ENCODE peak calls at places on chromosomes 7 and 10, in five cellular contexts. One of them, this sample, is unnamed.
A peak's percentile ranks its signal among the peaks of the same experiment; 100 is the strongest.

GRCh38 chr10:98269435-98269912 is 1.5 kb upstream of the LOXL4 start:
- DNase-seq in uterus: peak; percentile 80
- DNase-seq in Panc1: no peak
- DNase-seq in mesothelial cell of epicardium: no peak
- DNase-seq in left ventricle myocardium inferior: peak; percentile 85
- DNase-seq in this sample: no peak

GRCh38 chr10:14740684-14741247 is 33.9 kb downstream of the FAM107B start:
- DNase-seq in uterus: no peak
- DNase-seq in mesothelial cell of epicardium: no peak
- DNase-seq in left ventricle myocardium inferior: no peak
- DNase-seq in Panc1: no peak
- DNase-seq in this sample: no peak

GRCh38 chr10:132774179-132774904 is 11.6 kb downstream of the NKX6-2 start:
- DNase-seq in uterus: no peak
- DNase-seq in left ventricle myocardium inferior: no peak
- DNase-seq in mesothelial cell of epicardium: no peak
- DNase-seq in Panc1: no peak
- DNase-seq in this sample: no peak

GRCh38 chr10:34188221-34188620 is 626.9 kb downstream of the PARD3 start:
- DNase-seq in left ventricle myocardium inferior: no peak
- DNase-seq in uterus: no peak
- DNase-seq in mesothelial cell of epicardium: no peak
- DNase-seq in Panc1: no peak
- DNase-seq in this sample: no peak

GRCh38 chr7:45647967-45648670 is 74.0 kb downstream of the ADCY1 start:
- DNase-seq in mesothelial cell of epicardium: no peak
- DNase-seq in uterus: no peak
- DNase-seq in left ventricle myocardium inferior: no peak
- DNase-seq in Panc1: no peak
- DNase-seq in this sample: no peak

GRCh38 chr10:18109471-18109870 is 30.8 kb upstream of the CACNB2 start:
- DNase-seq in mesothelial cell of epicardium: no peak
- DNase-seq in uterus: no peak
- DNase-seq in left ventricle myocardium inferior: no peak
- DNase-seq in Panc1: no peak
- DNase-seq in this sample: no peak

GRCh38 chr7:140983802-140984201 is 30.9 kb downstream of the MRPS33 start:
- DNase-seq in mesothelial cell of epicardium: no peak
- DNase-seq in left ventricle myocardium inferior: no peak
- DNase-seq in uterus: no peak
- DNase-seq in Panc1: no peak
- DNase-seq in this sample: no peak

GRCh38 chr7:102912742-102913141 is at the start of gene LRRC17:
- DNase-seq in uterus: peak; percentile 26
- DNase-seq in mesothelial cell of epicardium: peak; percentile 49
- DNase-seq in left ventricle myocardium inferior: no peak
- DNase-seq in Panc1: no peak
- DNase-seq in this sample: no peak

GRCh38 chr10:72035488-72035887 is 52.9 kb downstream of the SPOCK2 start:
- DNase-seq in mesothelial cell of epicardium: no peak
- DNase-seq in left ventricle myocardium inferior: no peak
- DNase-seq in Panc1: no peak
- DNase-seq in uterus: no peak
- DNase-seq in this sample: no peak

GRCh38 chr7:131735151-131735550 is 178.7 kb upstream of the PODXL start:
- DNase-seq in mesothelial cell of epicardium: no peak
- DNase-seq in left ventricle myocardium inferior: no peak
- DNase-seq in uterus: no peak
- DNase-seq in Panc1: no peak
- DNase-seq in this sample: no peak

GRCh38 chr10:91909178-91909677 is at the start of gene FGFBP3:
- DNase-seq in Panc1: no peak
- DNase-seq in uterus: peak; percentile 31
- DNase-seq in left ventricle myocardium inferior: no peak
- DNase-seq in mesothelial cell of epicardium: peak; percentile 73
- DNase-seq in this sample: no peak

GRCh38 chr10:16545126-16545736 is 23.6 kb upstream of the C1QL3 start:
- DNase-seq in uterus: no peak
- DNase-seq in Panc1: peak; percentile 22
- DNase-seq in mesothelial cell of epicardium: no peak
- DNase-seq in left ventricle myocardium inferior: no peak
- DNase-seq in this sample: no peak

GRCh38 chr7:98369726-98370125 is 31.2 kb downstream of the BAIAP2L1 start:
- DNase-seq in mesothelial cell of epicardium: no peak
- DNase-seq in Panc1: no peak
- DNase-seq in left ventricle myocardium inferior: no peak
- DNase-seq in uterus: no peak
- DNase-seq in this sample: no peak

GRCh38 chr10:86255405-86256251 is 111.0 kb downstream of the GRID1 start:
- DNase-seq in mesothelial cell of epicardium: peak; percentile 16
- DNase-seq in uterus: no peak
- DNase-seq in left ventricle myocardium inferior: no peak
- DNase-seq in Panc1: no peak
- DNase-seq in this sample: no peak

GRCh38 chr10:74103560-74104248 is 46.9 kb downstream of the AP3M1 start:
- DNase-seq in uterus: no peak
- DNase-seq in Panc1: no peak
- DNase-seq in mesothelial cell of epicardium: no peak
- DNase-seq in left ventricle myocardium inferior: no peak
- DNase-seq in this sample: no peak

GRCh38 chr10:88392222-88392621 is 190.9 kb downstream of the RNLS start:
- DNase-seq in Panc1: no peak
- DNase-seq in mesothelial cell of epicardium: no peak
- DNase-seq in uterus: no peak
- DNase-seq in left ventricle myocardium inferior: no peak
- DNase-seq in this sample: no peak

GRCh38 chr10:63825111-63825510 is 303.9 kb downstream of the REEP3 start:
- DNase-seq in Panc1: no peak
- DNase-seq in mesothelial cell of epicardium: no peak
- DNase-seq in uterus: no peak
- DNase-seq in left ventricle myocardium inferior: no peak
- DNase-seq in this sample: no peak

GRCh38 chr7:155984028-155984607 is 171.9 kb upstream of the SHH start:
- DNase-seq in left ventricle myocardium inferior: no peak
- DNase-seq in mesothelial cell of epicardium: no peak
- DNase-seq in uterus: no peak
- DNase-seq in Panc1: no peak
- DNase-seq in this sample: peak; percentile 36

DNA sequence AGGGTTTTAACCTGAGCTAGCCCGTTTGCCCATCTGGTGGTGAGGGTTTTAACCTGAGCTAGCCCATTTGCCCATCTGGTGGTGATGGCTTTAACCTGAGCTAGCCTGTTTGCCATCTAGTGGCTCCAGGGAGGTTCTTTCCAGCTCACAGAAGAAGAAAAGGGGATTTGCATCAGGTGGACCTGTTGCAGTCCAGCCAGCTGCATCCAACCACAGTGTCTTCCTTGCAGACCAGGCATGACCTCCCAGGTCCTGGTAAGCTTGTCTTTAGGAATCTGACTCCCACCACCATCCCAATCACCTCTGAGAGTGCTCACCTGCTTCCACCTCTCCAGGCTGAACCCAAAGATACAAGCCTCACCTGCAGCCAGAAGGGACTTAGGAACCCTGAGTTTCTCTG is 62.4 kb upstream of the EMX2 start:
- DNase-seq in mesothelial cell of epicardium: no peak
- DNase-seq in Panc1: no peak
- DNase-seq in left ventricle myocardium inferior: no peak
- DNase-seq in uterus: no peak
- DNase-seq in this sample: no peak
- TF ChIP-seq CTCF in mesothelial cell of epicardium: no peak
- TF ChIP-seq CTCF in Panc1: no peak
- TF ChIP-seq CTCF in left ventricle myocardium inferior: no peak
- TF ChIP-seq CTCF in uterus: no peak
- TF ChIP-seq CTCF in this sample: no peak

DNA sequence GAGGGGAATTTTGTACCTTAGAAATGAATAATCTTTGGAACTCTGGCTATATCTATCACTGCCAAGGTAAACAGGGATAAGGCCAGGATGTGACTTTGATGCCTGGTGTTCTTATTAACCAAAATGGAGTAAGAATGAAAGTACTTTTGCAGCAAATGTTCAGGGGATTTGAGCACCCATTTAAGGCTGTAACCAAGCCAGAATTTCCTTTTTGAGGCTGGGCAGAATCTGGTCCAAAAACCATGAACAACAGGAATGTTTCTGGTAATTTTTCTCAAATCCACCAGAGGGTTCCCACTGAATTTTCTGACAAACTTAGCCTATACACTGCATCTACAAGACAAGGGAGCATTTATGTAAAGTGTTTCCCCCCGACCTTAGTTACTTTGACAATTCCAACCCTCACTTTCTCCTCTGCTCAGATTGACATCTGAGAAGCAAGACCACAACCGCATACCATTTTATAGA is 120.6 kb downstream of the BAMBI start:
- DNase-seq in uterus: no peak
- DNase-seq in mesothelial cell of epicardium: no peak
- DNase-seq in Panc1: no peak
- DNase-seq in left ventricle myocardium inferior: no peak
- DNase-seq in this sample: no peak
- TF ChIP-seq CTCF in uterus: no peak
- TF ChIP-seq CTCF in mesothelial cell of epicardium: no peak
- TF ChIP-seq CTCF in Panc1: no peak
- TF ChIP-seq CTCF in left ventricle myocardium inferior: peak; percentile 9
- TF ChIP-seq CTCF in this sample: no peak

GRCh38 chr7:21251166-21251806 is 176.6 kb upstream of the SP4 start:
- DNase-seq in Panc1: no peak
- DNase-seq in mesothelial cell of epicardium: no peak
- DNase-seq in uterus: no peak
- DNase-seq in left ventricle myocardium inferior: no peak
- DNase-seq in this sample: no peak
- TF ChIP-seq CTCF in Panc1: no peak
- TF ChIP-seq CTCF in mesothelial cell of epicardium: no peak
- TF ChIP-seq CTCF in uterus: no peak
- TF ChIP-seq CTCF in left ventricle myocardium inferior: no peak
- TF ChIP-seq CTCF in this sample: no peak

GRCh38 chr7:76165973-76166403 is 35.7 kb upstream of the SRRM3 start:
- DNase-seq in mesothelial cell of epicardium: no peak
- DNase-seq in uterus: no peak
- DNase-seq in left ventricle myocardium inferior: no peak
- DNase-seq in Panc1: no peak
- DNase-seq in this sample: no peak

GRCh38 chr7:76165106-76165972 is 36.4 kb upstream of the SRRM3 start:
- DNase-seq in Panc1: no peak
- DNase-seq in uterus: no peak
- DNase-seq in left ventricle myocardium inferior: no peak
- DNase-seq in mesothelial cell of epicardium: no peak
- DNase-seq in this sample: no peak

DNA sequence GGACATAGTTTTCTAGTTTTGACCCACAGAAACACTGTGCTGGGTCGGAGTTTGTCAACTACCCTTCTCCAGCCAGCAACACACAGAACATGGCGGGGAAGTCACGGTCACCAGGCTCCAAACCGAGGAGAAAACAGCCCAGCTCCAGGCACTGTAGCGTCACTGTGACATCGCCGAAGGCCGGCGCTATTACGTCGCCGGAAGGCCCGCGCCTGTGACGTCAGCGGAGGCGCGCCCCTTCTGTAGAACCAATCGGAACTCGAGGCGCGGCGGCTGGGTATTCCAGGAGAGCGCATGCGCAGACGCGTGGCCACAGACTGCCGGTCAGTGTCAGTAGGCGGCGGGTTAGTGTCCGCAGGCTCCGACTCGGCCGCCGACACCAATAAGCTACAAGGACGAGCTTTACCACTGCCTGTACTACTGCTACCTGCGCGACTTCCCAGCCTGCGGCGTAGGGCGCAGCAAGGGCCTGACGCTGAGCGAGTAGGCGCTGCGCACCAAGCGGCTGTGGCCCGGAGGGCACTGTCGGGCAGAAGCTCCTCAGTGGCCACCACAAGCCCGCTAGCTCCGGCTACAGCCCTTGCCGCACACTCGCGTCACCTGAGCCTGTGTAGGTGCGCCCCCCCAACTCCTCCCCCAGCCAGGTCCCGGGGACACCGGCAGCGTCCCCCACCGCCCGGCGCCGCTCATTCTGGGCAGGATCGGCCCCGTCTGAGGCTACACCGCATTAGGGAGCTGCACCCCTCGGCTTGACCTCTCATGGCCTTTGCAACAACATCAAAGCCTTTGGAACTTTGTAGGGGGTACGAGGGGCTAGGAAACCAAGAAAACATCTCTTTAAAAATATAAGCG is 35.1 kb upstream of the SRRM3 start:
- DNase-seq in mesothelial cell of epicardium: peak; percentile 97
- DNase-seq in uterus: peak; percentile 97
- DNase-seq in left ventricle myocardium inferior: peak; percentile 99
- DNase-seq in Panc1: peak; percentile 92
- DNase-seq in this sample: peak; percentile 98
- TF ChIP-seq CTCF in mesothelial cell of epicardium: no peak
- TF ChIP-seq CTCF in uterus: peak; percentile 13
- TF ChIP-seq CTCF in left ventricle myocardium inferior: peak; percentile 44
- TF ChIP-seq CTCF in Panc1: no peak
- TF ChIP-seq CTCF in this sample: no peak

GRCh38 chr10:126932516-126932915 is 27.3 kb downstream of the DOCK1 start:
- DNase-seq in mesothelial cell of epicardium: no peak
- DNase-seq in Panc1: no peak
- DNase-seq in uterus: no peak
- DNase-seq in left ventricle myocardium inferior: no peak
- DNase-seq in this sample: no peak
- TF ChIP-seq CTCF in mesothelial cell of epicardium: no peak
- TF ChIP-seq CTCF in Panc1: no peak
- TF ChIP-seq CTCF in uterus: no peak
- TF ChIP-seq CTCF in left ventricle myocardium inferior: no peak
- TF ChIP-seq CTCF in this sample: no peak